ENCODE peak calls at places on chromosomes 3 and 15, in six cellular contexts. G is foreskin fibroblast, B is glutamatergic neuron, I is amygdala, M is activated gamma-delta T cell treated with Interleukin-2 at 50 U/mL for 16 hours, C is AML-193. F is an unnamed sample.

GRCh38 chr3:112587336-112587735 is 25.5 kb downstream of the SLC35A5 start:
- DNase-seq in G (no peak), B (no peak), I (no peak), M (no peak), C (no peak), F (no peak)

GRCh38 chr15:73318463-73319351 is 50.1 kb downstream of the HCN4 start:
- DNase-seq in G (no peak), B (peak; percentile 94), I (no peak), M (no peak), C (no peak), F (no peak)

GRCh38 chr3:66415867-66416428 is 84.9 kb downstream of the LRIG1 start:
- DNase-seq in G (no peak), B (no peak), I (no peak), M (no peak), C (no peak), F (no peak)

GRCh38 chr3:197001972-197002700 is 27.5 kb downstream of the MELTF start:
- DNase-seq in G (peak; percentile 53), B (no peak), I (no peak), M (no peak), C (no peak), F (peak; percentile 50)

GRCh38 chr15:97909291-97909891 is 51.1 kb upstream of the ARRDC4 start:
- DNase-seq in G (peak; percentile 81), B (peak; percentile 85), I (peak; percentile 3), M (peak; percentile 46), C (peak; percentile 42), F (peak; percentile 79)

GRCh38 chr3:197854596-197855343 is 63.7 kb downstream of the LRCH3 start:
- DNase-seq in G (peak; percentile 81), B (no peak), I (no peak), M (no peak), C (no peak), F (peak; percentile 56)

GRCh38 chr15:49045691-49046112 is 544 bp downstream of the SECISBP2L start:
- DNase-seq in G (peak; percentile 32), B (peak; percentile 54), I (no peak), M (no peak), C (peak; percentile 56), F (peak; percentile 26)

GRCh38 chr15:62737551-62737950 is 305.0 kb upstream of the TPM1 start:
- DNase-seq in G (peak; percentile 31), B (no peak), I (no peak), M (no peak), C (no peak), F (peak; percentile 47)

GRCh38 chr3:36803096-36803811 is 38.9 kb upstream of the DCLK3 start:
- DNase-seq in G (no peak), B (no peak), I (no peak), M (no peak), C (no peak), F (no peak)

GRCh38 chr15:48388937-48389309 is 57.7 kb downstream of the DUT start:
- DNase-seq in G (no peak), B (no peak), I (no peak), M (no peak), C (no peak), F (no peak)

GRCh38 chr3:50226888-50227389 is 9.1 kb upstream of the GNAI2 start:
- DNase-seq in G (peak; percentile 73), B (no peak), I (no peak), M (no peak), C (no peak), F (no peak)

GRCh38 chr15:70247281-70247680 is 149.6 kb upstream of the TLE3 start:
- DNase-seq in G (no peak), B (no peak), I (no peak), M (no peak), C (no peak), F (no peak)

GRCh38 chr3:136105044-136105443 is 91.1 kb downstream of the MSL2 start:
- DNase-seq in G (no peak), B (no peak), I (no peak), M (no peak), C (no peak), F (no peak)

GRCh38 chr3:50518441-50518840 is 15.0 kb upstream of the CACNA2D2 start:
- DNase-seq in G (no peak), B (no peak), I (no peak), M (no peak), C (no peak), F (no peak)

GRCh38 chr15:60993008-60993407 is 236.1 kb downstream of the RORA start:
- DNase-seq in G (peak; percentile 76), B (no peak), I (no peak), M (no peak), C (no peak), F (peak; percentile 42)

GRCh38 chr3:105811518-105812193 is 57.2 kb downstream of the CBLB start:
- DNase-seq in G (no peak), B (no peak), I (no peak), M (no peak), C (peak; percentile 19), F (no peak)

GRCh38 chr3:89692601-89693000 is 585.2 kb downstream of the EPHA3 start:
- DNase-seq in G (no peak), B (no peak), I (no peak), M (no peak), C (no peak), F (no peak)

GRCh38 chr3:4825572-4826236 is 153.5 kb upstream of the BHLHE40 start:
- DNase-seq in G (no peak), B (no peak), I (no peak), M (no peak), C (no peak), F (no peak)

GRCh38 chr3:128415773-128416577 is 50.7 kb downstream of the DNAJB8 start:
- DNase-seq in G (no peak), B (no peak), I (no peak), M (no peak), C (no peak), F (no peak)

GRCh38 chr3:46699846-46700523 is 1.2 kb upstream of the TMIE start:
- DNase-seq in G (no peak), B (no peak), I (no peak), M (no peak), C (peak; percentile 43), F (no peak)

GRCh38 chr3:41213563-41213962 is 14.3 kb downstream of the CTNNB1 start:
- DNase-seq in G (peak; percentile 18), B (no peak), I (no peak), M (no peak), C (no peak), F (no peak)

GRCh38 chr3:10351013-10351735 is 30.3 kb upstream of the SEC13 start:
- DNase-seq in G (no peak), B (no peak), I (no peak), M (no peak), C (no peak), F (no peak)

GRCh38 chr3:68088636-68089035 is 434.2 kb upstream of the SUCLG2 start:
- DNase-seq in G (no peak), B (no peak), I (no peak), M (no peak), C (no peak), F (no peak)

GRCh38 chr15:29921130-29921601 is 98.9 kb upstream of the TJP1 start:
- DNase-seq in G (no peak), B (no peak), I (no peak), M (no peak), C (no peak), F (no peak)

GRCh38 chr3:2856062-2856792 is 253.9 kb downstream of the IL5RA start:
- DNase-seq in G (no peak), B (no peak), I (no peak), M (no peak), C (no peak), F (no peak)

F was measured in AG20443.